ENCODE peak calls at places on chromosomes 7 and 10, in six cellular contexts. One of them, this sample, is unnamed.

GRCh38 chr10:119253433-119254174 is 46.2 kb downstream of the GRK5 start:
- DNase-seq in activated T-cell treated with anti-CD3 and anti-CD28 coated beads, Interleukin-2, amount 50 U/mL, for 72 hours: peak
- DNase-seq in activated CD4-positive, alpha-beta T cell treated with anti-CD3 and anti-CD28 coated beads for 36 hours: peak
- DNase-seq in Ammon's horn: no peak
- DNase-seq in NCI-H1694 treated with DMSO at 0.1 percent for 48 hours: no peak
- DNase-seq in A549: peak
- DNase-seq in this sample: peak

GRCh38 chr10:75121322-75121721 is 9.9 kb downstream of the SAMD8 start:
- DNase-seq in activated T-cell treated with anti-CD3 and anti-CD28 coated beads, Interleukin-2, amount 50 U/mL, for 72 hours: no peak
- DNase-seq in activated CD4-positive, alpha-beta T cell treated with anti-CD3 and anti-CD28 coated beads for 36 hours: no peak
- DNase-seq in Ammon's horn: no peak
- DNase-seq in NCI-H1694 treated with DMSO at 0.1 percent for 48 hours: no peak
- DNase-seq in A549: no peak
- DNase-seq in this sample: no peak

GRCh38 chr10:126277177-126277576 is 111.1 kb downstream of the ADAM12 start:
- DNase-seq in activated T-cell treated with anti-CD3 and anti-CD28 coated beads, Interleukin-2, amount 50 U/mL, for 72 hours: no peak
- DNase-seq in activated CD4-positive, alpha-beta T cell treated with anti-CD3 and anti-CD28 coated beads for 36 hours: no peak
- DNase-seq in Ammon's horn: no peak
- DNase-seq in NCI-H1694 treated with DMSO at 0.1 percent for 48 hours: no peak
- DNase-seq in A549: no peak
- DNase-seq in this sample: no peak

GRCh38 chr10:111338035-111338434 is 261.2 kb downstream of the ADRA2A start:
- DNase-seq in activated T-cell treated with anti-CD3 and anti-CD28 coated beads, Interleukin-2, amount 50 U/mL, for 72 hours: no peak
- DNase-seq in activated CD4-positive, alpha-beta T cell treated with anti-CD3 and anti-CD28 coated beads for 36 hours: no peak
- DNase-seq in Ammon's horn: no peak
- DNase-seq in NCI-H1694 treated with DMSO at 0.1 percent for 48 hours: no peak
- DNase-seq in A549: no peak
- DNase-seq in this sample: no peak

GRCh38 chr7:137411446-137411845 is 67.9 kb upstream of the PTN start:
- DNase-seq in activated T-cell treated with anti-CD3 and anti-CD28 coated beads, Interleukin-2, amount 50 U/mL, for 72 hours: no peak
- DNase-seq in activated CD4-positive, alpha-beta T cell treated with anti-CD3 and anti-CD28 coated beads for 36 hours: no peak
- DNase-seq in Ammon's horn: no peak
- DNase-seq in NCI-H1694 treated with DMSO at 0.1 percent for 48 hours: no peak
- DNase-seq in A549: no peak
- DNase-seq in this sample: no peak

GRCh38 chr10:96327462-96327861 is 23.2 kb downstream of the DNTT start:
- DNase-seq in activated T-cell treated with anti-CD3 and anti-CD28 coated beads, Interleukin-2, amount 50 U/mL, for 72 hours: no peak
- DNase-seq in activated CD4-positive, alpha-beta T cell treated with anti-CD3 and anti-CD28 coated beads for 36 hours: no peak
- DNase-seq in Ammon's horn: no peak
- DNase-seq in NCI-H1694 treated with DMSO at 0.1 percent for 48 hours: no peak
- DNase-seq in A549: no peak
- DNase-seq in this sample: no peak

GRCh38 chr10:129713659-129714265 is 246.7 kb downstream of the MGMT start:
- DNase-seq in activated T-cell treated with anti-CD3 and anti-CD28 coated beads, Interleukin-2, amount 50 U/mL, for 72 hours: no peak
- DNase-seq in activated CD4-positive, alpha-beta T cell treated with anti-CD3 and anti-CD28 coated beads for 36 hours: no peak
- DNase-seq in Ammon's horn: no peak
- DNase-seq in NCI-H1694 treated with DMSO at 0.1 percent for 48 hours: no peak
- DNase-seq in A549: no peak
- DNase-seq in this sample: no peak

GRCh38 chr10:52786098-52786497 is 13.5 kb upstream of the MBL2 start:
- DNase-seq in activated T-cell treated with anti-CD3 and anti-CD28 coated beads, Interleukin-2, amount 50 U/mL, for 72 hours: no peak
- DNase-seq in activated CD4-positive, alpha-beta T cell treated with anti-CD3 and anti-CD28 coated beads for 36 hours: no peak
- DNase-seq in Ammon's horn: no peak
- DNase-seq in NCI-H1694 treated with DMSO at 0.1 percent for 48 hours: no peak
- DNase-seq in A549: no peak
- DNase-seq in this sample: no peak

GRCh38 chr10:12909836-12910185 is 91.7 kb downstream of the CCDC3 start:
- DNase-seq in activated T-cell treated with anti-CD3 and anti-CD28 coated beads, Interleukin-2, amount 50 U/mL, for 72 hours: no peak
- DNase-seq in activated CD4-positive, alpha-beta T cell treated with anti-CD3 and anti-CD28 coated beads for 36 hours: no peak
- DNase-seq in Ammon's horn: no peak
- DNase-seq in NCI-H1694 treated with DMSO at 0.1 percent for 48 hours: no peak
- DNase-seq in A549: peak
- DNase-seq in this sample: no peak

GRCh38 chr10:71520042-71520441 is 123.3 kb downstream of the CDH23 start:
- DNase-seq in activated T-cell treated with anti-CD3 and anti-CD28 coated beads, Interleukin-2, amount 50 U/mL, for 72 hours: no peak
- DNase-seq in activated CD4-positive, alpha-beta T cell treated with anti-CD3 and anti-CD28 coated beads for 36 hours: no peak
- DNase-seq in Ammon's horn: no peak
- DNase-seq in NCI-H1694 treated with DMSO at 0.1 percent for 48 hours: no peak
- DNase-seq in A549: no peak
- DNase-seq in this sample: no peak

GRCh38 chr10:46019541-46020343 is 10.7 kb downstream of the NCOA4 start:
- DNase-seq in activated T-cell treated with anti-CD3 and anti-CD28 coated beads, Interleukin-2, amount 50 U/mL, for 72 hours: peak
- DNase-seq in activated CD4-positive, alpha-beta T cell treated with anti-CD3 and anti-CD28 coated beads for 36 hours: peak
- DNase-seq in Ammon's horn: peak
- DNase-seq in NCI-H1694 treated with DMSO at 0.1 percent for 48 hours: no peak
- DNase-seq in A549: no peak
- DNase-seq in this sample: peak

GRCh38 chr7:30321992-30322637 is 37.7 kb downstream of the ZNRF2 start:
- DNase-seq in activated T-cell treated with anti-CD3 and anti-CD28 coated beads, Interleukin-2, amount 50 U/mL, for 72 hours: peak
- DNase-seq in activated CD4-positive, alpha-beta T cell treated with anti-CD3 and anti-CD28 coated beads for 36 hours: peak
- DNase-seq in Ammon's horn: peak
- DNase-seq in NCI-H1694 treated with DMSO at 0.1 percent for 48 hours: peak
- DNase-seq in A549: no peak
- DNase-seq in this sample: peak

GRCh38 chr7:27188666-27189559 is 3.9 kb upstream of the HOXA11 start:
- DNase-seq in activated T-cell treated with anti-CD3 and anti-CD28 coated beads, Interleukin-2, amount 50 U/mL, for 72 hours: peak
- DNase-seq in activated CD4-positive, alpha-beta T cell treated with anti-CD3 and anti-CD28 coated beads for 36 hours: no peak
- DNase-seq in Ammon's horn: no peak
- DNase-seq in NCI-H1694 treated with DMSO at 0.1 percent for 48 hours: no peak
- DNase-seq in A549: no peak
- DNase-seq in this sample: peak

GRCh38 chr7:129376076-129376777 is 58.0 kb upstream of the STRIP2 start:
- DNase-seq in activated T-cell treated with anti-CD3 and anti-CD28 coated beads, Interleukin-2, amount 50 U/mL, for 72 hours: peak
- DNase-seq in activated CD4-positive, alpha-beta T cell treated with anti-CD3 and anti-CD28 coated beads for 36 hours: peak
- DNase-seq in Ammon's horn: peak
- DNase-seq in NCI-H1694 treated with DMSO at 0.1 percent for 48 hours: peak
- DNase-seq in A549: peak
- DNase-seq in this sample: peak

GRCh38 chr10:101535949-101536348 is 52.1 kb downstream of the POLL start:
- DNase-seq in activated T-cell treated with anti-CD3 and anti-CD28 coated beads, Interleukin-2, amount 50 U/mL, for 72 hours: no peak
- DNase-seq in activated CD4-positive, alpha-beta T cell treated with anti-CD3 and anti-CD28 coated beads for 36 hours: no peak
- DNase-seq in Ammon's horn: no peak
- DNase-seq in NCI-H1694 treated with DMSO at 0.1 percent for 48 hours: no peak
- DNase-seq in A549: no peak
- DNase-seq in this sample: no peak

GRCh38 chr7:148753224-148753623 is 54.5 kb downstream of the CUL1 start:
- DNase-seq in activated T-cell treated with anti-CD3 and anti-CD28 coated beads, Interleukin-2, amount 50 U/mL, for 72 hours: no peak
- DNase-seq in activated CD4-positive, alpha-beta T cell treated with anti-CD3 and anti-CD28 coated beads for 36 hours: no peak
- DNase-seq in Ammon's horn: no peak
- DNase-seq in NCI-H1694 treated with DMSO at 0.1 percent for 48 hours: no peak
- DNase-seq in A549: no peak
- DNase-seq in this sample: no peak

This sample was measured in activated CD8-positive, alpha-beta T cell treated with anti-CD3 and anti-CD28 coated beads for 36 hours.